ENCODE peak calls at places on chromosome 12, in six cellular contexts. Z, E, C, N, G and P are unnamed samples.

GRCh38 chr12:32155911-32156585 is 49.4 kb downstream of the BICD1 start:
- DNase-seq in Z (no peak), E (no peak), C (no peak), N (no peak), G (no peak), P (peak)

GRCh38 chr12:31362115-31362758 is 36.3 kb upstream of the SINHCAF start:
- DNase-seq in Z (peak), E (peak), C (no peak), N (no peak), G (no peak), P (no peak)

GRCh38 chr12:83408841-83409240 is 722.1 kb downstream of the TMTC2 start:
- DNase-seq in Z (no peak), E (no peak), C (no peak), N (no peak), G (no peak), P (no peak)

GRCh38 chr12:104423809-104424208 is 32.9 kb upstream of the CHST11 start:
- DNase-seq in Z (no peak), E (no peak), C (no peak), N (no peak), G (no peak), P (no peak)

GRCh38 chr12:45050751-45051489 is at the start of gene DBX2:
- DNase-seq in Z (no peak), E (no peak), C (no peak), N (peak), G (peak), P (peak)

GRCh38 chr12:28998662-28999120 is 150.4 kb upstream of the FAR2 start:
- DNase-seq in Z (peak), E (peak), C (peak), N (peak), G (peak), P (peak)

GRCh38 chr12:58171914-58172313 is 230.5 kb downstream of the ATP23 start:
- DNase-seq in Z (no peak), E (peak), C (no peak), N (no peak), G (no peak), P (no peak)

GRCh38 chr12:30794020-30794419 is 39.3 kb upstream of the CAPRIN2 start:
- DNase-seq in Z (no peak), E (no peak), C (no peak), N (no peak), G (no peak), P (no peak)

GRCh38 chr12:131096681-131097181 is 143.0 kb downstream of the ADGRD1 start:
- DNase-seq in Z (no peak), E (no peak), C (no peak), N (no peak), G (no peak), P (no peak)

GRCh38 chr12:12563529-12563928 is 866 bp upstream of the DUSP16 start:
- DNase-seq in Z (no peak), E (no peak), C (no peak), N (no peak), G (no peak), P (peak)

GRCh38 chr12:102022286-102022685 is 39.5 kb downstream of the WASHC3 start:
- DNase-seq in Z (no peak), E (no peak), C (no peak), N (no peak), G (no peak), P (no peak)

GRCh38 chr12:112352921-112353320 is 29.3 kb downstream of the HECTD4 start:
- DNase-seq in Z (no peak), E (no peak), C (no peak), N (no peak), G (no peak), P (no peak)

GRCh38 chr12:96136129-96136528 is 58.0 kb upstream of the ELK3 start:
- DNase-seq in Z (no peak), E (no peak), C (no peak), N (no peak), G (peak), P (no peak)

GRCh38 chr12:3117628-3118027 is 40.4 kb downstream of the TSPAN9 start:
- DNase-seq in Z (no peak), E (no peak), C (no peak), N (no peak), G (no peak), P (no peak)

GRCh38 chr12:107929436-107929835 is 154.9 kb downstream of the ASCL4 start:
- DNase-seq in Z (peak), E (no peak), C (no peak), N (no peak), G (peak), P (peak)

GRCh38 chr12:57475271-57476161 is 4.2 kb downstream of the ARHGAP9 start:
- DNase-seq in Z (no peak), E (no peak), C (no peak), N (peak), G (peak), P (no peak)

GRCh38 chr12:46771268-46771837 is 54.4 kb downstream of the SLC38A4 start:
- DNase-seq in Z (no peak), E (no peak), C (no peak), N (no peak), G (no peak), P (no peak)

GRCh38 chr12:11482955-11483354 is 87.6 kb upstream of the PRB2 start:
- DNase-seq in Z (no peak), E (no peak), C (no peak), N (no peak), G (no peak), P (no peak)

GRCh38 chr12:121165316-121165715 is 32.6 kb downstream of the P2RX7 start:
- DNase-seq in Z (no peak), E (no peak), C (no peak), N (no peak), G (no peak), P (no peak)

GRCh38 chr12:113359133-113359938 is 949 bp downstream of the PLBD2 start:
- DNase-seq in Z (no peak), E (peak), C (no peak), N (no peak), G (no peak), P (peak)

GRCh38 chr12:54948171-54948570 is 36.4 kb downstream of the TESPA1 start:
- DNase-seq in Z (no peak), E (no peak), C (no peak), N (no peak), G (peak), P (peak)